ENCODE peak calls at places on chromosome 3, in seven cellular contexts. V is WERI-Rb-1, J is GM12865, H is progenitor cell of endocrine pancreas, O is endodermal cell, Y is foreskin fibroblast, X is cardiac fibroblast. K is an unnamed sample.

GRCh38 chr3:4322635-4323034 is 19.5 kb downstream of the SETMAR start:
- DNase-seq in O (no peak), X (peak; percentile 97), H (no peak), V (no peak), J (no peak), Y (peak; percentile 76), K (no peak)

GRCh38 chr3:54213910-54214309 is 91.6 kb downstream of the CACNA2D3 start:
- DNase-seq in O (no peak), V (no peak), X (no peak), J (no peak), H (no peak), Y (no peak), K (no peak)

GRCh38 chr3:97713634-97714033 is 50.9 kb upstream of the ARL6 start:
- DNase-seq in H (no peak), J (no peak), Y (no peak), V (no peak), O (no peak), X (no peak), K (no peak)

GRCh38 chr3:30302027-30302426 is 304.4 kb upstream of the TGFBR2 start:
- DNase-seq in Y (no peak), O (no peak), H (no peak), X (peak; percentile 39), V (no peak), J (peak; percentile 3), K (no peak)

GRCh38 chr3:46464326-46465195 is at the start of gene LTF:
- DNase-seq in H (peak; percentile 1), J (no peak), V (no peak), X (no peak), O (peak; percentile 62), Y (no peak), K (no peak)

GRCh38 chr3:12187448-12188327 is 29.0 kb upstream of the TIMP4 start:
- DNase-seq in J (peak; percentile 73), O (peak; percentile 57), X (peak; percentile 73), H (no peak), V (no peak), Y (no peak), K (peak; percentile 62)

GRCh38 chr3:12142476-12142875 is 16.2 kb downstream of the TIMP4 start:
- DNase-seq in V (no peak), X (no peak), Y (no peak), J (no peak), H (no peak), O (no peak), K (no peak)

GRCh38 chr3:144394052-144394451 is 422.4 kb downstream of the DIPK2A start:
- DNase-seq in H (no peak), X (peak; percentile 27), O (no peak), V (no peak), Y (peak; percentile 6), J (no peak), K (no peak)

GRCh38 chr3:188284455-188285212 is 130.7 kb downstream of the LPP start:
- DNase-seq in H (no peak), V (no peak), J (peak; percentile 11), O (no peak), X (no peak), Y (no peak), K (no peak)

GRCh38 chr3:32423956-32424558 is 32.4 kb downstream of the CMTM7 start:
- DNase-seq in O (no peak), J (no peak), X (no peak), Y (no peak), H (no peak), V (peak; percentile 71), K (no peak)

GRCh38 chr3:184608209-184608608 is 46.6 kb downstream of the EPHB3 start:
- DNase-seq in X (no peak), J (no peak), V (no peak), H (no peak), Y (no peak), O (no peak), K (no peak)

GRCh38 chr3:151283387-151283786 is 5.0 kb upstream of the P2RY14 start:
- DNase-seq in H (no peak), J (no peak), V (no peak), Y (no peak), O (no peak), X (no peak), K (no peak)

GRCh38 chr3:32593903-32594525 is 23.4 kb upstream of the DYNC1LI1 start:
- DNase-seq in H (no peak), J (no peak), Y (peak; percentile 29), X (peak; percentile 84), V (no peak), O (no peak), K (no peak)

GRCh38 chr3:135649361-135649760 is 316.2 kb upstream of the PPP2R3A start:
- DNase-seq in O (no peak), H (no peak), V (no peak), X (no peak), Y (no peak), J (no peak), K (no peak)

GRCh38 chr3:135650309-135650708 is 315.2 kb upstream of the PPP2R3A start:
- DNase-seq in O (no peak), J (no peak), H (no peak), V (no peak), Y (no peak), X (no peak), K (no peak)

DNA sequence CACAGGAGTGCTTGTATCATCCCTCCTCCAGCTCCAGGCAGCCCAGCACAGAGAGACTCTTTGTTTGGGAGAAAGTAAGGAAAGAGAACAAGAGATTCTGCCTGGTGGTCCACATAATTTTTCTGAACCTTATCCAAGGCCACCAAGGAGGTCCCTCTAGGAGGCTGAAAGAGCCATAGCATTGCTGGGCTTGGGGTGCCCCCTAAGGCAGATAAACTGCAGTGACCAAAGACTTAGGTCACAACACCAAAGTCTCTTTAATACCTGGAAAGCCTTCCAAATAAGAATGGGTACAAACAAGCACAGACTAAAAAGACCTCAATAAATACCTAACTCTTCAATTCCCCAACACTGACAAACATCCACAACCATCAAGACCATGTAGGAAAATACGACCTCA is 310.2 kb upstream of the PPP2R3A start:
- DNase-seq in J (no peak), Y (no peak), O (no peak), H (no peak), X (no peak), V (no peak), K (no peak)
- TF ChIP-seq CTCF in J (no peak), Y (no peak), O (peak; percentile 54), H (no peak), X (no peak), V (no peak), K (no peak)

GRCh38 chr3:129628169-129628522 is 21.7 kb upstream of the PLXND1 start:
- DNase-seq in J (no peak), O (no peak), H (no peak), X (no peak), V (no peak), Y (peak; percentile 55), K (no peak)
- TF ChIP-seq CTCF in J (no peak), O (no peak), H (no peak), X (no peak), V (no peak), Y (no peak), K (no peak)

GRCh38 chr3:63333815-63334214 is 55.7 kb downstream of the SYNPR start:
- DNase-seq in O (no peak), Y (no peak), H (no peak), J (no peak), V (no peak), X (peak; percentile 50), K (no peak)
- TF ChIP-seq CTCF in O (peak; percentile 68), Y (no peak), H (peak; percentile 50), J (no peak), V (no peak), X (no peak), K (no peak)

GRCh38 chr3:173275740-173276139 is 121.8 kb upstream of the NLGN1 start:
- DNase-seq in V (no peak), X (no peak), Y (no peak), J (peak; percentile 38), O (no peak), H (no peak), K (peak; percentile 13)
- TF ChIP-seq CTCF in V (peak; percentile 5), X (no peak), Y (no peak), J (peak; percentile 40), O (peak; percentile 54), H (no peak), K (no peak)

GRCh38 chr3:69426291-69426690 is 40.4 kb upstream of the FRMD4B start:
- DNase-seq in Y (no peak), H (no peak), J (no peak), O (no peak), X (no peak), V (peak; percentile 33), K (no peak)

GRCh38 chr3:69425249-69425648 is 39.4 kb upstream of the FRMD4B start:
- DNase-seq in J (peak; percentile 72), X (peak; percentile 58), Y (peak; percentile 13), H (no peak), V (peak; percentile 52), O (peak; percentile 71), K (peak; percentile 37)

GRCh38 chr3:69423756-69424155 is 37.9 kb upstream of the FRMD4B start:
- DNase-seq in Y (peak; percentile 17), H (no peak), X (no peak), J (no peak), O (no peak), V (no peak), K (no peak)

GRCh38 chr3:69428657-69429255 is 42.9 kb upstream of the FRMD4B start:
- DNase-seq in X (no peak), H (no peak), Y (no peak), O (no peak), V (no peak), J (no peak), K (no peak)

GRCh38 chr3:69426905-69427304 is 41.0 kb upstream of the FRMD4B start:
- DNase-seq in J (no peak), O (no peak), V (no peak), Y (no peak), X (no peak), H (no peak), K (no peak)
- TF ChIP-seq CTCF in J (no peak), O (peak; percentile 63), V (no peak), Y (peak; percentile 11), X (no peak), H (no peak), K (no peak)

GRCh38 chr3:40901298-40901697 is 298.0 kb upstream of the CTNNB1 start:
- DNase-seq in O (peak; percentile 48), H (no peak), Y (no peak), J (no peak), X (no peak), V (no peak), K (no peak)

GRCh38 chr3:40895109-40895508 is 304.2 kb upstream of the CTNNB1 start:
- DNase-seq in X (no peak), J (no peak), V (no peak), Y (no peak), H (no peak), O (peak; percentile 12), K (no peak)

GRCh38 chr3:40899286-40899712 is 300.0 kb upstream of the CTNNB1 start:
- DNase-seq in J (no peak), V (no peak), Y (no peak), O (no peak), H (no peak), X (peak; percentile 71), K (no peak)
- TF ChIP-seq CTCF in J (no peak), V (no peak), Y (no peak), O (no peak), H (no peak), X (no peak), K (no peak)

DNA sequence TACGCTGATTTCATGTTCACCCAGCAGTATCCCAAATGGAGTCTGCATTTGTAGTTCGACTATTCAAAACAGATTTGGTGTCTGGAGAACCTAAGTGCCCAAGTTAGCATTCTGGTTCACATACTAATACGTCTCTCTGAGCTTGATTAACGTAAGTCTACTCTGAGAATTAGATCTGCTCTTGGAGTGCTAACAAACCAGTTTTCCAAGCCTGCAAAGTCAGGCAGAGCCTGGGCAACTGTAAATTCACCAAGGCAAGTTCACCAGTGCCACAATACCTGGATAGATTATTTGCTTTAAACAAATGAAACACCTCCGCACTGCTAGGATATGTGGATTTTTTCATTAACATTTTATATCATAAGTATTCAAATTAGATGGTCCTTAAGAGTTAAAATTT is 912.6 kb downstream of the ROBO1 start:
- DNase-seq in J (no peak), Y (no peak), O (no peak), V (peak; percentile 30), H (no peak), X (no peak), K (no peak)
- TF ChIP-seq CTCF in J (no peak), Y (no peak), O (no peak), V (no peak), H (no peak), X (no peak), K (no peak)